ENCODE peak calls at places on chromosomes 2 and 18, in eight cellular contexts. One of them, this sample, is unnamed.

GRCh38 chr2:127859712-127860085 is 1.7 kb upstream of the POLR2D start:
- DNase-seq in ELF-1: peak
- DNase-seq in T-helper 22 cell: peak
- DNase-seq in NCI-H524: no peak
- DNase-seq in colonic mucosa: peak
- DNase-seq in adipocyte: no peak
- DNase-seq in fibroblast of pulmonary artery: no peak
- DNase-seq in prostate gland: peak
- DNase-seq in this sample: peak

GRCh38 chr18:2510416-2510815 is 60.9 kb downstream of the METTL4 start:
- DNase-seq in ELF-1: no peak
- DNase-seq in T-helper 22 cell: no peak
- DNase-seq in NCI-H524: no peak
- DNase-seq in colonic mucosa: no peak
- DNase-seq in adipocyte: no peak
- DNase-seq in fibroblast of pulmonary artery: no peak
- DNase-seq in prostate gland: no peak
- DNase-seq in this sample: no peak

GRCh38 chr2:26978061-26978596 is 7.7 kb downstream of the MAPRE3 start:
- DNase-seq in ELF-1: no peak
- DNase-seq in T-helper 22 cell: no peak
- DNase-seq in NCI-H524: no peak
- DNase-seq in colonic mucosa: peak
- DNase-seq in adipocyte: no peak
- DNase-seq in fibroblast of pulmonary artery: no peak
- DNase-seq in prostate gland: peak
- DNase-seq in this sample: no peak

GRCh38 chr2:23069935-23070334 is 315.0 kb upstream of the KLHL29 start:
- DNase-seq in ELF-1: no peak
- DNase-seq in T-helper 22 cell: no peak
- DNase-seq in NCI-H524: no peak
- DNase-seq in colonic mucosa: no peak
- DNase-seq in adipocyte: no peak
- DNase-seq in fibroblast of pulmonary artery: no peak
- DNase-seq in prostate gland: no peak
- DNase-seq in this sample: no peak

GRCh38 chr2:70607121-70607551 is 53.5 kb upstream of the TGFA start:
- DNase-seq in ELF-1: no peak
- DNase-seq in T-helper 22 cell: no peak
- DNase-seq in NCI-H524: no peak
- DNase-seq in colonic mucosa: no peak
- DNase-seq in adipocyte: no peak
- DNase-seq in fibroblast of pulmonary artery: no peak
- DNase-seq in prostate gland: no peak
- DNase-seq in this sample: no peak

GRCh38 chr2:46649004-46649403 is 169.6 kb downstream of the TMEM247 start:
- DNase-seq in ELF-1: no peak
- DNase-seq in T-helper 22 cell: no peak
- DNase-seq in NCI-H524: no peak
- DNase-seq in colonic mucosa: no peak
- DNase-seq in adipocyte: no peak
- DNase-seq in fibroblast of pulmonary artery: no peak
- DNase-seq in prostate gland: no peak
- DNase-seq in this sample: no peak

GRCh38 chr18:49617846-49618245 is 56.0 kb downstream of the LIPG start:
- DNase-seq in ELF-1: no peak
- DNase-seq in T-helper 22 cell: no peak
- DNase-seq in NCI-H524: no peak
- DNase-seq in colonic mucosa: no peak
- DNase-seq in adipocyte: no peak
- DNase-seq in fibroblast of pulmonary artery: peak
- DNase-seq in prostate gland: no peak
- DNase-seq in this sample: no peak

GRCh38 chr2:40470817-40471809 is 19.2 kb upstream of the SLC8A1 start:
- DNase-seq in ELF-1: no peak
- DNase-seq in T-helper 22 cell: no peak
- DNase-seq in NCI-H524: no peak
- DNase-seq in colonic mucosa: no peak
- DNase-seq in adipocyte: no peak
- DNase-seq in fibroblast of pulmonary artery: no peak
- DNase-seq in prostate gland: no peak
- DNase-seq in this sample: no peak

GRCh38 chr18:62788891-62789290 is 73.5 kb downstream of the PHLPP1 start:
- DNase-seq in ELF-1: no peak
- DNase-seq in T-helper 22 cell: no peak
- DNase-seq in NCI-H524: no peak
- DNase-seq in colonic mucosa: peak
- DNase-seq in adipocyte: peak
- DNase-seq in fibroblast of pulmonary artery: no peak
- DNase-seq in prostate gland: peak
- DNase-seq in this sample: no peak

GRCh38 chr2:119106301-119106897 is 52.2 kb downstream of the C1QL2 start:
- DNase-seq in ELF-1: peak
- DNase-seq in T-helper 22 cell: no peak
- DNase-seq in NCI-H524: no peak
- DNase-seq in colonic mucosa: peak
- DNase-seq in adipocyte: peak
- DNase-seq in fibroblast of pulmonary artery: peak
- DNase-seq in prostate gland: no peak
- DNase-seq in this sample: no peak

GRCh38 chr2:11712866-11713265 is 33.6 kb upstream of the LPIN1 start:
- DNase-seq in ELF-1: no peak
- DNase-seq in T-helper 22 cell: no peak
- DNase-seq in NCI-H524: no peak
- DNase-seq in colonic mucosa: no peak
- DNase-seq in adipocyte: no peak
- DNase-seq in fibroblast of pulmonary artery: no peak
- DNase-seq in prostate gland: no peak
- DNase-seq in this sample: no peak

GRCh38 chr2:17171446-17172049 is 346.7 kb downstream of the RAD51AP2 start:
- DNase-seq in ELF-1: peak
- DNase-seq in T-helper 22 cell: no peak
- DNase-seq in NCI-H524: peak
- DNase-seq in colonic mucosa: no peak
- DNase-seq in adipocyte: peak
- DNase-seq in fibroblast of pulmonary artery: peak
- DNase-seq in prostate gland: no peak
- DNase-seq in this sample: no peak

GRCh38 chr2:147026261-147026660 is 818.6 kb upstream of the ACVR2A start:
- DNase-seq in ELF-1: no peak
- DNase-seq in T-helper 22 cell: no peak
- DNase-seq in NCI-H524: no peak
- DNase-seq in colonic mucosa: no peak
- DNase-seq in adipocyte: no peak
- DNase-seq in fibroblast of pulmonary artery: no peak
- DNase-seq in prostate gland: no peak
- DNase-seq in this sample: no peak

GRCh38 chr18:36179562-36180334 is 7.5 kb upstream of the MOCOS start:
- DNase-seq in ELF-1: no peak
- DNase-seq in T-helper 22 cell: no peak
- DNase-seq in NCI-H524: no peak
- DNase-seq in colonic mucosa: peak
- DNase-seq in adipocyte: peak
- DNase-seq in fibroblast of pulmonary artery: peak
- DNase-seq in prostate gland: peak
- DNase-seq in this sample: no peak

GRCh38 chr2:64905338-64906024 is 83.7 kb upstream of the SLC1A4 start:
- DNase-seq in ELF-1: no peak
- DNase-seq in T-helper 22 cell: no peak
- DNase-seq in NCI-H524: no peak
- DNase-seq in colonic mucosa: peak
- DNase-seq in adipocyte: peak
- DNase-seq in fibroblast of pulmonary artery: no peak
- DNase-seq in prostate gland: peak
- DNase-seq in this sample: no peak

GRCh38 chr18:36352384-36352783 is 54.9 kb downstream of the FHOD3 start:
- DNase-seq in ELF-1: no peak
- DNase-seq in T-helper 22 cell: no peak
- DNase-seq in NCI-H524: no peak
- DNase-seq in colonic mucosa: no peak
- DNase-seq in adipocyte: peak
- DNase-seq in fibroblast of pulmonary artery: peak
- DNase-seq in prostate gland: no peak
- DNase-seq in this sample: no peak

GRCh38 chr2:68320118-68320641 is 431 bp upstream of the CNRIP1 start:
- DNase-seq in ELF-1: peak
- DNase-seq in T-helper 22 cell: no peak
- DNase-seq in NCI-H524: peak
- DNase-seq in colonic mucosa: peak
- DNase-seq in adipocyte: no peak
- DNase-seq in fibroblast of pulmonary artery: no peak
- DNase-seq in prostate gland: no peak
- DNase-seq in this sample: no peak

GRCh38 chr2:108182489-108182888 is 57.3 kb upstream of the SULT1C3 start:
- DNase-seq in ELF-1: peak
- DNase-seq in T-helper 22 cell: no peak
- DNase-seq in NCI-H524: no peak
- DNase-seq in colonic mucosa: peak
- DNase-seq in adipocyte: no peak
- DNase-seq in fibroblast of pulmonary artery: no peak
- DNase-seq in prostate gland: no peak
- DNase-seq in this sample: no peak

GRCh38 chr2:79235135-79235534 is 75.6 kb upstream of the REG3A start:
- DNase-seq in ELF-1: peak
- DNase-seq in T-helper 22 cell: no peak
- DNase-seq in NCI-H524: no peak
- DNase-seq in colonic mucosa: no peak
- DNase-seq in adipocyte: no peak
- DNase-seq in fibroblast of pulmonary artery: no peak
- DNase-seq in prostate gland: no peak
- DNase-seq in this sample: no peak

GRCh38 chr18:55031576-55031975 is 72.3 kb upstream of the CCDC68 start:
- DNase-seq in ELF-1: no peak
- DNase-seq in T-helper 22 cell: no peak
- DNase-seq in NCI-H524: no peak
- DNase-seq in colonic mucosa: no peak
- DNase-seq in adipocyte: no peak
- DNase-seq in fibroblast of pulmonary artery: no peak
- DNase-seq in prostate gland: no peak
- DNase-seq in this sample: no peak

This sample was measured in T-helper 17 cell.